ENCODE peak calls at places on chromosomes 3 and 15, in eight cellular contexts. H is psoas muscle, D is uterus, J is stomach, P is cardiac fibroblast, I is GM13977, Z is foreskin keratinocyte, M is D721Med. K is an unnamed sample.

GRCh38 chr15:60690350-60690961 is 211.5 kb upstream of the ICE2 start:
- DNase-seq in H (no peak), D (no peak), J (no peak), P (no peak), I (no peak), Z (no peak), M (no peak), K (no peak)

GRCh38 chr3:59545369-59545768 is 495.5 kb upstream of the CFAP20DC start:
- DNase-seq in H (no peak), D (no peak), J (no peak), P (peak), I (no peak), Z (no peak), M (no peak), K (no peak)

GRCh38 chr3:197829397-197830045 is 38.5 kb downstream of the LRCH3 start:
- DNase-seq in H (no peak), D (no peak), J (no peak), P (no peak), I (no peak), Z (no peak), M (no peak), K (no peak)

GRCh38 chr3:13479332-13479581 is 849 bp upstream of the HDAC11 start:
- DNase-seq in H (peak), D (no peak), J (peak), P (peak), I (no peak), Z (no peak), M (no peak), K (no peak)

GRCh38 chr3:157459706-157460105 is 23.1 kb downstream of the PTX3 start:
- DNase-seq in H (no peak), D (no peak), J (no peak), P (no peak), I (no peak), Z (no peak), M (no peak), K (no peak)

GRCh38 chr3:122077293-122078234 is 22.4 kb downstream of the CD86 start:
- DNase-seq in H (no peak), D (no peak), J (no peak), P (no peak), I (no peak), Z (no peak), M (no peak), K (no peak)

GRCh38 chr3:186821429-186822367 is 15.4 kb upstream of the RFC4 start:
- DNase-seq in H (no peak), D (no peak), J (no peak), P (peak), I (peak), Z (no peak), M (no peak), K (peak)

GRCh38 chr3:153080778-153081240 is 81.2 kb upstream of the RAP2B start:
- DNase-seq in H (no peak), D (no peak), J (no peak), P (no peak), I (no peak), Z (no peak), M (peak), K (no peak)

GRCh38 chr3:139430467-139430866 is 41.0 kb upstream of the COPB2 start:
- DNase-seq in H (no peak), D (no peak), J (no peak), P (no peak), I (no peak), Z (no peak), M (no peak), K (no peak)

GRCh38 chr3:200747-201146 is 4.2 kb downstream of the CHL1 start:
- DNase-seq in H (no peak), D (no peak), J (no peak), P (no peak), I (no peak), Z (no peak), M (no peak), K (no peak)

GRCh38 chr3:29637093-29637492 is 356.2 kb downstream of the RBMS3 start:
- DNase-seq in H (peak), D (no peak), J (no peak), P (peak), I (no peak), Z (no peak), M (no peak), K (no peak)

GRCh38 chr15:73357999-73358665 is 10.6 kb downstream of the HCN4 start:
- DNase-seq in H (no peak), D (no peak), J (no peak), P (no peak), I (no peak), Z (no peak), M (no peak), K (no peak)

GRCh38 chr15:89462198-89462912 is 34.0 kb downstream of the RHCG start:
- DNase-seq in H (no peak), D (no peak), J (no peak), P (peak), I (no peak), Z (no peak), M (no peak), K (no peak)

GRCh38 chr3:125052671-125053303 is 3.0 kb downstream of the HEG1 start:
- DNase-seq in H (peak), D (no peak), J (no peak), P (peak), I (no peak), Z (no peak), M (peak), K (no peak)

GRCh38 chr15:49229922-49230321 is 59.9 kb downstream of the GALK2 start:
- DNase-seq in H (no peak), D (no peak), J (no peak), P (no peak), I (no peak), Z (no peak), M (no peak), K (no peak)

GRCh38 chr3:160400631-160401150 is 1.2 kb downstream of the SMC4 start:
- DNase-seq in H (no peak), D (no peak), J (peak), P (no peak), I (peak), Z (no peak), M (no peak), K (peak)

GRCh38 chr3:16338124-16338523 is 73.1 kb downstream of the OXNAD1 start:
- DNase-seq in H (no peak), D (no peak), J (peak), P (no peak), I (peak), Z (no peak), M (no peak), K (no peak)

GRCh38 chr3:107987036-107987557 is 103.7 kb downstream of the CD47 start:
- DNase-seq in H (peak), D (peak), J (peak), P (peak), I (no peak), Z (peak), M (no peak), K (no peak)

GRCh38 chr15:29053006-29053405 is 167.2 kb downstream of the APBA2 start:
- DNase-seq in H (no peak), D (no peak), J (no peak), P (no peak), I (no peak), Z (no peak), M (no peak), K (no peak)

GRCh38 chr3:43144811-43145490 is 39.1 kb upstream of the POMGNT2 start:
- DNase-seq in H (peak), D (peak), J (no peak), P (peak), I (no peak), Z (no peak), M (no peak), K (no peak)

GRCh38 chr15:82805994-82806406 is at the start of gene FSD2:
- DNase-seq in H (peak), D (no peak), J (no peak), P (no peak), I (peak), Z (no peak), M (no peak), K (no peak)

GRCh38 chr3:30268288-30268687 is 338.1 kb upstream of the TGFBR2 start:
- DNase-seq in H (no peak), D (no peak), J (no peak), P (peak), I (no peak), Z (no peak), M (no peak), K (no peak)

GRCh38 chr3:168061332-168061996 is 34.3 kb downstream of the GOLIM4 start:
- DNase-seq in H (no peak), D (no peak), J (no peak), P (no peak), I (peak), Z (no peak), M (no peak), K (no peak)

GRCh38 chr3:128956440-128956839 is 37.4 kb downstream of the CFAP92 start:
- DNase-seq in H (no peak), D (no peak), J (no peak), P (no peak), I (no peak), Z (no peak), M (no peak), K (no peak)

GRCh38 chr3:143255725-143256124 is 136.2 kb downstream of the CHST2 start:
- DNase-seq in H (no peak), D (no peak), J (no peak), P (no peak), I (no peak), Z (no peak), M (no peak), K (no peak)
- TF ChIP-seq CTCF in H (no peak), D (no peak), J (no peak), P (no peak), I (no peak), Z (no peak), M (no peak), K (no peak)

GRCh38 chr3:57756022-57756527 is at the start of gene SLMAP:
- DNase-seq in H (peak), D (peak), J (peak), P (peak), I (peak), Z (peak), M (peak), K (peak)
- TF ChIP-seq CTCF in H (no peak), D (peak), J (no peak), P (no peak), I (no peak), Z (no peak), M (no peak), K (no peak)

DNA sequence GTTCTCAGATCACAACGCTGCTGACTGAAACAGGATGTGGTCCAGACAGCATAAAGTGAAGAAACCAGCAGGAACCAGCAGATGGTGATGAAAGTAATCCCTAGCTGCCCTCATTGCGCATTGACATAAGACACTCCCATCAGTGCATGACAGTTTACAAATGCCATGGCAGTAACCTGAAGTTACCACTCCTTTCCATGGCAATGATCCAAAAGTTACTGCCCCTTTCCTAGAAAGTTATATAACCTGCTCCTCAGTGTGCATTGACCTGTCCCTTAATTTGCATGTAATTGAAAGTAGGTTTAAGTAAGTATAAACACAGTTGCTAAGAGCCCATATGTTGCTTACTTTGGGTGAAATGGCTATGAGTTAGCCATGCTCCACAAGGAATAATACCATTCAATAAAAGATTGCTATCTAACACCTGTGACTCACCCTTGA is 149.1 kb upstream of the CD96 start:
- DNase-seq in H (no peak), D (no peak), J (no peak), P (no peak), I (no peak), Z (peak), M (no peak), K (no peak)
- TF ChIP-seq CTCF in H (no peak), D (no peak), J (no peak), P (no peak), I (no peak), Z (no peak), M (no peak), K (no peak)

GRCh38 chr15:70575251-70576227 is 187.8 kb downstream of the UACA start:
- DNase-seq in H (no peak), D (no peak), J (no peak), P (no peak), I (no peak), Z (no peak), M (no peak), K (no peak)
- TF ChIP-seq CTCF in H (no peak), D (no peak), J (no peak), P (no peak), I (no peak), Z (no peak), M (no peak), K (no peak)